ENCODE peak calls at places on chromosomes 7 and 10, in eight cellular contexts. One of them, this sample, is unnamed.

GRCh38 chr10:76394707-76395042 is 963.3 kb downstream of the LRMDA start:
- DNase-seq in mammary epithelial cell: no peak
- DNase-seq in body of pancreas: no peak
- DNase-seq in dorsolateral prefrontal cortex: no peak
- DNase-seq in sigmoid colon: no peak
- DNase-seq in lung: no peak
- DNase-seq in A549: no peak
- DNase-seq in heart right ventricle: no peak
- DNase-seq in this sample: no peak

GRCh38 chr7:56449762-56450161 is 333.5 kb upstream of the NUPR2 start:
- DNase-seq in mammary epithelial cell: no peak
- DNase-seq in body of pancreas: no peak
- DNase-seq in dorsolateral prefrontal cortex: no peak
- DNase-seq in sigmoid colon: no peak
- DNase-seq in lung: no peak
- DNase-seq in A549: no peak
- DNase-seq in heart right ventricle: no peak
- DNase-seq in this sample: no peak

GRCh38 chr10:69327463-69328345 is 49.4 kb downstream of the HK1 start:
- DNase-seq in mammary epithelial cell: peak
- DNase-seq in body of pancreas: peak
- DNase-seq in dorsolateral prefrontal cortex: peak
- DNase-seq in sigmoid colon: peak
- DNase-seq in lung: peak
- DNase-seq in A549: no peak
- DNase-seq in heart right ventricle: peak
- DNase-seq in this sample: peak

GRCh38 chr10:1201010-1201807 is 145.0 kb downstream of the WDR37 start:
- DNase-seq in mammary epithelial cell: no peak
- DNase-seq in body of pancreas: no peak
- DNase-seq in dorsolateral prefrontal cortex: peak
- DNase-seq in sigmoid colon: no peak
- DNase-seq in lung: no peak
- DNase-seq in A549: no peak
- DNase-seq in heart right ventricle: no peak
- DNase-seq in this sample: no peak

GRCh38 chr7:43530553-43531410 is 52.1 kb upstream of the STK17A start:
- DNase-seq in mammary epithelial cell: no peak
- DNase-seq in body of pancreas: no peak
- DNase-seq in dorsolateral prefrontal cortex: no peak
- DNase-seq in sigmoid colon: no peak
- DNase-seq in lung: no peak
- DNase-seq in A549: no peak
- DNase-seq in heart right ventricle: no peak
- DNase-seq in this sample: no peak

GRCh38 chr7:47574473-47575328 is 7.2 kb downstream of the TNS3 start:
- DNase-seq in mammary epithelial cell: no peak
- DNase-seq in body of pancreas: no peak
- DNase-seq in dorsolateral prefrontal cortex: no peak
- DNase-seq in sigmoid colon: no peak
- DNase-seq in lung: no peak
- DNase-seq in A549: peak
- DNase-seq in heart right ventricle: no peak
- DNase-seq in this sample: no peak

GRCh38 chr10:97612386-97612785 is 20.9 kb downstream of the MORN4 start:
- DNase-seq in mammary epithelial cell: peak
- DNase-seq in body of pancreas: no peak
- DNase-seq in dorsolateral prefrontal cortex: no peak
- DNase-seq in sigmoid colon: no peak
- DNase-seq in lung: no peak
- DNase-seq in A549: peak
- DNase-seq in heart right ventricle: no peak
- DNase-seq in this sample: peak

GRCh38 chr10:114252883-114253282 is 13.8 kb downstream of the VWA2 start:
- DNase-seq in mammary epithelial cell: no peak
- DNase-seq in body of pancreas: no peak
- DNase-seq in dorsolateral prefrontal cortex: no peak
- DNase-seq in sigmoid colon: no peak
- DNase-seq in lung: no peak
- DNase-seq in A549: no peak
- DNase-seq in heart right ventricle: no peak
- DNase-seq in this sample: no peak

GRCh38 chr10:103692421-103693069 is 162.8 kb downstream of the SH3PXD2A start:
- DNase-seq in mammary epithelial cell: no peak
- DNase-seq in body of pancreas: no peak
- DNase-seq in dorsolateral prefrontal cortex: no peak
- DNase-seq in sigmoid colon: no peak
- DNase-seq in lung: no peak
- DNase-seq in A549: no peak
- DNase-seq in heart right ventricle: no peak
- DNase-seq in this sample: no peak

GRCh38 chr7:75650062-75650461 is 88.7 kb downstream of the HIP1 start:
- DNase-seq in mammary epithelial cell: no peak
- DNase-seq in body of pancreas: no peak
- DNase-seq in dorsolateral prefrontal cortex: no peak
- DNase-seq in sigmoid colon: no peak
- DNase-seq in lung: peak
- DNase-seq in A549: peak
- DNase-seq in heart right ventricle: no peak
- DNase-seq in this sample: no peak

GRCh38 chr7:10475940-10476641 is 497.6 kb upstream of the PHF14 start:
- DNase-seq in mammary epithelial cell: no peak
- DNase-seq in body of pancreas: no peak
- DNase-seq in dorsolateral prefrontal cortex: no peak
- DNase-seq in sigmoid colon: no peak
- DNase-seq in lung: no peak
- DNase-seq in A549: peak
- DNase-seq in heart right ventricle: no peak
- DNase-seq in this sample: no peak

GRCh38 chr7:116630932-116631449 is 41.0 kb upstream of the MET start:
- DNase-seq in mammary epithelial cell: peak
- DNase-seq in body of pancreas: peak
- DNase-seq in dorsolateral prefrontal cortex: no peak
- DNase-seq in sigmoid colon: peak
- DNase-seq in lung: peak
- DNase-seq in A549: peak
- DNase-seq in heart right ventricle: peak
- DNase-seq in this sample: peak

GRCh38 chr10:46558141-46558410 is 1.6 kb upstream of the GPRIN2 start:
- DNase-seq in mammary epithelial cell: no peak
- DNase-seq in body of pancreas: peak
- DNase-seq in dorsolateral prefrontal cortex: no peak
- DNase-seq in sigmoid colon: no peak
- DNase-seq in lung: no peak
- DNase-seq in A549: peak
- DNase-seq in heart right ventricle: no peak
- DNase-seq in this sample: no peak

GRCh38 chr10:46557319-46558140 is 1.1 kb upstream of the GPRIN2 start:
- DNase-seq in mammary epithelial cell: no peak
- DNase-seq in body of pancreas: peak
- DNase-seq in dorsolateral prefrontal cortex: peak
- DNase-seq in sigmoid colon: peak
- DNase-seq in lung: peak
- DNase-seq in A549: no peak
- DNase-seq in heart right ventricle: no peak
- DNase-seq in this sample: no peak

GRCh38 chr10:46555366-46555712 is 1.1 kb downstream of the GPRIN2 start:
- DNase-seq in mammary epithelial cell: no peak
- DNase-seq in body of pancreas: no peak
- DNase-seq in dorsolateral prefrontal cortex: no peak
- DNase-seq in sigmoid colon: peak
- DNase-seq in lung: peak
- DNase-seq in A549: no peak
- DNase-seq in heart right ventricle: no peak
- DNase-seq in this sample: no peak

GRCh38 chr10:46555713-46556514 is 544 bp downstream of the GPRIN2 start:
- DNase-seq in mammary epithelial cell: no peak
- DNase-seq in body of pancreas: peak
- DNase-seq in dorsolateral prefrontal cortex: peak
- DNase-seq in sigmoid colon: peak
- DNase-seq in lung: peak
- DNase-seq in A549: peak
- DNase-seq in heart right ventricle: no peak
- DNase-seq in this sample: no peak

GRCh38 chr10:46556515-46557318 is at the start of gene GPRIN2:
- DNase-seq in mammary epithelial cell: no peak
- DNase-seq in body of pancreas: peak
- DNase-seq in dorsolateral prefrontal cortex: peak
- DNase-seq in sigmoid colon: peak
- DNase-seq in lung: peak
- DNase-seq in A549: no peak
- DNase-seq in heart right ventricle: no peak
- DNase-seq in this sample: no peak
- H3K4me3 ChIP-seq in mammary epithelial cell: peak
- H3K4me3 ChIP-seq in body of pancreas: peak
- H3K4me3 ChIP-seq in dorsolateral prefrontal cortex: peak
- H3K4me3 ChIP-seq in sigmoid colon: peak
- H3K4me3 ChIP-seq in lung: peak
- H3K4me3 ChIP-seq in A549: peak
- H3K4me3 ChIP-seq in heart right ventricle: peak
- H3K4me3 ChIP-seq in this sample: no peak

GRCh38 chr10:127442220-127442525 is 106.9 kb upstream of the NPS start:
- DNase-seq in mammary epithelial cell: no peak
- DNase-seq in body of pancreas: no peak
- DNase-seq in dorsolateral prefrontal cortex: no peak
- DNase-seq in sigmoid colon: no peak
- DNase-seq in lung: no peak
- DNase-seq in A549: no peak
- DNase-seq in heart right ventricle: no peak
- DNase-seq in this sample: no peak

GRCh38 chr10:127444155-127444554 is 105.0 kb upstream of the NPS start:
- DNase-seq in mammary epithelial cell: no peak
- DNase-seq in body of pancreas: no peak
- DNase-seq in dorsolateral prefrontal cortex: no peak
- DNase-seq in sigmoid colon: no peak
- DNase-seq in lung: no peak
- DNase-seq in A549: no peak
- DNase-seq in heart right ventricle: no peak
- DNase-seq in this sample: no peak

GRCh38 chr10:127441350-127442219 is 107.5 kb upstream of the NPS start:
- DNase-seq in mammary epithelial cell: no peak
- DNase-seq in body of pancreas: peak
- DNase-seq in dorsolateral prefrontal cortex: no peak
- DNase-seq in sigmoid colon: peak
- DNase-seq in lung: no peak
- DNase-seq in A549: no peak
- DNase-seq in heart right ventricle: no peak
- DNase-seq in this sample: no peak

DNA sequence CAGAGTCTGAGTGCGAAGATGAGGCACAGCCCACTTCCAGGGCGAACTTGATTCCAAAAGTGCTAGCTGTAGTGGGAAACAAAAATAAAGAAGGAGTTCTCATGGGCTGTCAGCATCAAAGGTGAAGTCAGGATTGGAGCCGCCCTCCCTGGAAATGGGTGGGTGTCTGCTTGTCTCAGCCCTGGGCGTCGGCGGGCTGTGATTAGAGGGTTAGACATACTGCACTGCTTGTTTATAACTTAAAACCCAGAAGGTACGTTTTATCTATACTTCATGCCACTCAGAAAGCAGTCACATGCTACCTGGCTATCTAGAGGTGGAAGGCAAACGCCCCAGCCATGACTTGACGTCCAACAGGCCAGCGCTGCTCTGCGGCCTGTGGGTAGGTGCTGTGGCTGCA is 108.7 kb upstream of the NPS start:
- DNase-seq in mammary epithelial cell: no peak
- DNase-seq in body of pancreas: no peak
- DNase-seq in dorsolateral prefrontal cortex: no peak
- DNase-seq in sigmoid colon: no peak
- DNase-seq in lung: no peak
- DNase-seq in A549: no peak
- DNase-seq in heart right ventricle: no peak
- DNase-seq in this sample: no peak
- TF ChIP-seq CTCF in mammary epithelial cell: no peak
- TF ChIP-seq CTCF in body of pancreas: no peak
- TF ChIP-seq CTCF in dorsolateral prefrontal cortex: no peak
- TF ChIP-seq CTCF in sigmoid colon: no peak
- TF ChIP-seq CTCF in lung: no peak
- TF ChIP-seq CTCF in A549: no peak
- TF ChIP-seq CTCF in heart right ventricle: no peak
- TF ChIP-seq CTCF in this sample: no peak

GRCh38 chr7:1046722-1047679 is 2.7 kb downstream of the GPR146 start:
- DNase-seq in mammary epithelial cell: no peak
- DNase-seq in body of pancreas: peak
- DNase-seq in dorsolateral prefrontal cortex: no peak
- DNase-seq in sigmoid colon: no peak
- DNase-seq in lung: no peak
- DNase-seq in A549: no peak
- DNase-seq in heart right ventricle: no peak
- DNase-seq in this sample: no peak
- H3K4me3 ChIP-seq in mammary epithelial cell: no peak
- H3K4me3 ChIP-seq in body of pancreas: no peak
- H3K4me3 ChIP-seq in dorsolateral prefrontal cortex: no peak
- H3K4me3 ChIP-seq in sigmoid colon: no peak
- H3K4me3 ChIP-seq in lung: no peak
- H3K4me3 ChIP-seq in A549: no peak
- H3K4me3 ChIP-seq in heart right ventricle: no peak
- H3K4me3 ChIP-seq in this sample: no peak

GRCh38 chr10:31031205-31031665 is 430 bp downstream of the ZNF438 start:
- DNase-seq in mammary epithelial cell: peak
- DNase-seq in body of pancreas: no peak
- DNase-seq in dorsolateral prefrontal cortex: no peak
- DNase-seq in sigmoid colon: no peak
- DNase-seq in lung: no peak
- DNase-seq in A549: no peak
- DNase-seq in heart right ventricle: no peak
- DNase-seq in this sample: no peak
- TF ChIP-seq CTCF in mammary epithelial cell: no peak
- TF ChIP-seq CTCF in body of pancreas: no peak
- TF ChIP-seq CTCF in dorsolateral prefrontal cortex: no peak
- TF ChIP-seq CTCF in sigmoid colon: no peak
- TF ChIP-seq CTCF in lung: no peak
- TF ChIP-seq CTCF in A549: no peak
- TF ChIP-seq CTCF in heart right ventricle: no peak
- TF ChIP-seq CTCF in this sample: no peak

GRCh38 chr7:6536262-6536770 is 14.9 kb downstream of the GRID2IP start:
- DNase-seq in mammary epithelial cell: no peak
- DNase-seq in body of pancreas: no peak
- DNase-seq in dorsolateral prefrontal cortex: no peak
- DNase-seq in sigmoid colon: no peak
- DNase-seq in lung: no peak
- DNase-seq in A549: no peak
- DNase-seq in heart right ventricle: no peak
- DNase-seq in this sample: no peak
- H3K4me3 ChIP-seq in mammary epithelial cell: no peak
- H3K4me3 ChIP-seq in body of pancreas: no peak
- H3K4me3 ChIP-seq in dorsolateral prefrontal cortex: peak
- H3K4me3 ChIP-seq in sigmoid colon: peak
- H3K4me3 ChIP-seq in lung: no peak
- H3K4me3 ChIP-seq in A549: peak
- H3K4me3 ChIP-seq in heart right ventricle: peak
- H3K4me3 ChIP-seq in this sample: no peak

DNA sequence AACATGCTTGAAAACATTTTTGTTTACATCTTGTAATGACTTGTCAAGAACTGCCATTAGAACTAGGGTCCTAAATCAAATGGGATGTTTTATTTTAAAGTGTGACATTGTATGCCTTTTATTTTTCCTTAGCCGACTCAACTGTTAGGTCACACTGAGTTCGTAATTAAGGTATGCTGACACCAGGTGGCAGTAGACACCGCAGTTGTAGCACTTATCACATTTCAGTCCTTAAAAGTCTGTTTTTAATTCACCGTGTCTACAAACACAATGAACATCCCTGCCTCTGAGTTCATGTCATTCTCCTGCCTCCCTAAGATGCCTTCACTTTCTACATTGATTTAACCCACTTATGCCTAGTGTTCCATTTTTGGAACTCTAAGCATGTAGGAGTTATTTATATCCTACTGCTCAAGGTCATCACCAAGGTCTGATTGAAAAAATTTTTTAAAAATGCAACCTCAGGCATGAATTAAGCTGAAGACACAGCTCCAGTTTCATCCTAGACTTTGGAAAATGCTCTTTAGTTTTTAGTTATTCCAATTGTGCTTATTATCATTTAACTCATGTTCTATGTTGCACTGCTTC is 186.1 kb downstream of the BMPER start:
- DNase-seq in mammary epithelial cell: peak
- DNase-seq in body of pancreas: peak
- DNase-seq in dorsolateral prefrontal cortex: no peak
- DNase-seq in sigmoid colon: no peak
- DNase-seq in lung: no peak
- DNase-seq in A549: peak
- DNase-seq in heart right ventricle: no peak
- DNase-seq in this sample: peak
- TF ChIP-seq CTCF in mammary epithelial cell: peak
- TF ChIP-seq CTCF in body of pancreas: peak
- TF ChIP-seq CTCF in dorsolateral prefrontal cortex: peak
- TF ChIP-seq CTCF in sigmoid colon: no peak
- TF ChIP-seq CTCF in lung: no peak
- TF ChIP-seq CTCF in A549: peak
- TF ChIP-seq CTCF in heart right ventricle: peak
- TF ChIP-seq CTCF in this sample: peak

This sample was measured in AG10803.